ENCODE peak calls at places on chromosomes 6 and 20, in ten cellular contexts. M, L, W, F, K, S, U, C, R and Z are unnamed samples.

GRCh38 chr6:158131926-158132325 is 36.1 kb downstream of the SERAC1 start:
- DNase-seq in S (peak), K (peak), W (no peak), C (no peak), F (no peak), M (peak), R (peak), U (peak), L (no peak), Z (peak)

GRCh38 chr6:46491789-46492547 is 719 bp upstream of the RCAN2 start:
- DNase-seq in R (no peak), S (peak), M (peak), L (peak), C (peak), F (peak), K (peak), W (peak), U (peak), Z (peak)

GRCh38 chr6:34705241-34705640 is 8.7 kb upstream of the ILRUN start:
- DNase-seq in K (no peak), M (no peak), C (no peak), W (no peak), L (no peak), S (no peak), F (no peak), R (no peak), U (peak), Z (no peak)

GRCh38 chr6:113859349-113860164 is 2.4 kb downstream of the MARCKS start:
- DNase-seq in L (peak), U (peak), S (peak), F (no peak), M (no peak), C (peak), K (no peak), R (peak), W (peak), Z (peak)

GRCh38 chr20:10747019-10747418 is 73.2 kb upstream of the JAG1 start:
- DNase-seq in K (no peak), M (no peak), F (no peak), C (no peak), L (no peak), W (no peak), U (no peak), R (no peak), S (peak), Z (no peak)

GRCh38 chr6:10146723-10147451 is 268.0 kb downstream of the TFAP2A start:
- DNase-seq in U (peak), M (no peak), S (peak), C (no peak), R (peak), K (no peak), L (no peak), W (no peak), F (no peak), Z (no peak)

GRCh38 chr6:14074723-14075503 is 42.7 kb upstream of the CD83 start:
- DNase-seq in M (no peak), L (peak), W (no peak), U (peak), F (peak), R (no peak), K (no peak), C (peak), S (peak), Z (no peak)

GRCh38 chr20:51387125-51387865 is 155.2 kb downstream of the NFATC2 start:
- DNase-seq in W (no peak), M (no peak), U (no peak), L (no peak), F (no peak), S (no peak), R (no peak), C (no peak), K (no peak), Z (peak)

GRCh38 chr20:45408646-45409213 is 641 bp downstream of the DBNDD2 start:
- DNase-seq in W (peak), R (no peak), S (no peak), M (no peak), C (no peak), U (no peak), K (no peak), L (no peak), F (no peak), Z (no peak)

GRCh38 chr20:63553933-63554290 is at the start of gene FNDC11:
- DNase-seq in F (no peak), S (peak), M (no peak), U (no peak), C (peak), K (peak), L (peak), W (no peak), R (no peak), Z (no peak)

GRCh38 chr6:16769131-16769985 is 8.1 kb upstream of the ATXN1 start:
- DNase-seq in M (peak), S (peak), R (peak), F (peak), C (no peak), W (peak), U (peak), K (no peak), L (peak), Z (no peak)

GRCh38 chr6:138194221-138194620 is 24.1 kb downstream of the PBOV1 start:
- DNase-seq in L (no peak), S (no peak), K (no peak), R (no peak), M (no peak), W (no peak), U (no peak), F (no peak), C (no peak), Z (no peak)

GRCh38 chr20:555933-556332 is 12.3 kb upstream of the CSNK2A1 start:
- DNase-seq in C (no peak), F (no peak), U (peak), W (no peak), L (peak), S (no peak), K (peak), M (no peak), R (no peak), Z (no peak)

GRCh38 chr20:31587545-31588389 is 17.3 kb upstream of the ID1 start:
- DNase-seq in L (peak), W (no peak), C (no peak), R (no peak), S (no peak), U (peak), K (no peak), F (no peak), M (no peak), Z (peak)

GRCh38 chr6:136571065-136571464 is 20.8 kb upstream of the MAP7 start:
- DNase-seq in K (no peak), F (no peak), L (no peak), U (no peak), W (no peak), M (no peak), C (no peak), R (no peak), S (no peak), Z (no peak)

GRCh38 chr20:23228912-23229311 is 121.7 kb upstream of the NXT1 start:
- DNase-seq in K (no peak), U (peak), R (no peak), F (no peak), M (peak), C (no peak), W (no peak), L (no peak), S (no peak), Z (no peak)

GRCh38 chr20:37902504-37903313 is at the start of gene VSTM2L:
- DNase-seq in C (no peak), K (peak), R (peak), M (no peak), U (peak), W (no peak), S (peak), F (no peak), L (peak), Z (no peak)

GRCh38 chr6:133341607-133342158 is 100.5 kb downstream of the EYA4 start:
- DNase-seq in L (no peak), C (no peak), F (no peak), K (no peak), M (no peak), U (peak), S (peak), W (no peak), R (no peak), Z (no peak)

GRCh38 chr6:20402181-20403079 is 751 bp downstream of the E2F3 start:
- DNase-seq in C (no peak), S (peak), F (peak), L (peak), W (peak), R (no peak), M (peak), K (peak), U (peak), Z (no peak)

GRCh38 chr6:133358598-133358997 is 117.4 kb downstream of the EYA4 start:
- DNase-seq in R (no peak), C (no peak), F (no peak), M (no peak), L (no peak), W (no peak), K (no peak), U (no peak), S (no peak), Z (peak)

GRCh38 chr6:89655122-89655521 is 16.6 kb upstream of the LYRM2 start:
- DNase-seq in U (peak), L (no peak), S (peak), K (no peak), M (no peak), C (no peak), F (no peak), W (no peak), R (no peak), Z (no peak)

GRCh38 chr20:7694940-7695567 is 245.2 kb downstream of the HAO1 start:
- DNase-seq in K (no peak), U (no peak), M (no peak), S (no peak), W (no peak), F (no peak), L (no peak), R (no peak), C (no peak), Z (no peak)